ENCODE peak calls at places on chromosomes 12 and 14, in seven cellular contexts. One of them, this sample, is unnamed.

GRCh38 chr12:19236656-19237055 is 107.1 kb downstream of the PLEKHA5 start:
- DNase-seq in body of pancreas: no peak
- DNase-seq in adrenal gland: peak
- DNase-seq in A549: no peak
- DNase-seq in heart left ventricle: no peak
- DNase-seq in ovary: no peak
- DNase-seq in IMR-90: peak
- DNase-seq in this sample: no peak

GRCh38 chr14:68199465-68200145 is 380.0 kb downstream of the RAD51B start:
- DNase-seq in body of pancreas: peak
- DNase-seq in adrenal gland: no peak
- DNase-seq in A549: no peak
- DNase-seq in heart left ventricle: peak
- DNase-seq in ovary: peak
- DNase-seq in IMR-90: no peak
- DNase-seq in this sample: no peak

GRCh38 chr12:108367436-108367835 is 28.3 kb upstream of the CMKLR1 start:
- DNase-seq in body of pancreas: peak
- DNase-seq in adrenal gland: no peak
- DNase-seq in A549: no peak
- DNase-seq in heart left ventricle: no peak
- DNase-seq in ovary: no peak
- DNase-seq in IMR-90: no peak
- DNase-seq in this sample: no peak

GRCh38 chr12:82097438-82097837 is 260.7 kb downstream of the CCDC59 start:
- DNase-seq in body of pancreas: no peak
- DNase-seq in adrenal gland: no peak
- DNase-seq in A549: no peak
- DNase-seq in heart left ventricle: no peak
- DNase-seq in ovary: no peak
- DNase-seq in IMR-90: no peak
- DNase-seq in this sample: no peak

GRCh38 chr12:100017056-100017455 is 32.3 kb upstream of the ANKS1B start:
- DNase-seq in body of pancreas: no peak
- DNase-seq in adrenal gland: no peak
- DNase-seq in A549: peak
- DNase-seq in heart left ventricle: no peak
- DNase-seq in ovary: no peak
- DNase-seq in IMR-90: no peak
- DNase-seq in this sample: no peak

GRCh38 chr12:52907092-52907810 is 2.4 kb upstream of the KRT8 start:
- DNase-seq in body of pancreas: peak
- DNase-seq in adrenal gland: peak
- DNase-seq in A549: peak
- DNase-seq in heart left ventricle: peak
- DNase-seq in ovary: peak
- DNase-seq in IMR-90: no peak
- DNase-seq in this sample: peak

GRCh38 chr12:3727877-3728632 is 24.9 kb downstream of the CRACR2A start:
- DNase-seq in body of pancreas: no peak
- DNase-seq in adrenal gland: no peak
- DNase-seq in A549: no peak
- DNase-seq in heart left ventricle: no peak
- DNase-seq in ovary: no peak
- DNase-seq in IMR-90: peak
- DNase-seq in this sample: peak

GRCh38 chr12:66438601-66439000 is 136.3 kb downstream of the HELB start:
- DNase-seq in body of pancreas: no peak
- DNase-seq in adrenal gland: no peak
- DNase-seq in A549: no peak
- DNase-seq in heart left ventricle: no peak
- DNase-seq in ovary: no peak
- DNase-seq in IMR-90: peak
- DNase-seq in this sample: no peak

GRCh38 chr12:46402451-46402850 is 29.9 kb upstream of the SLC38A2 start:
- DNase-seq in body of pancreas: no peak
- DNase-seq in adrenal gland: peak
- DNase-seq in A549: no peak
- DNase-seq in heart left ventricle: no peak
- DNase-seq in ovary: no peak
- DNase-seq in IMR-90: peak
- DNase-seq in this sample: no peak

GRCh38 chr14:50944647-50945413 is 547 bp upstream of the PYGL start:
- DNase-seq in body of pancreas: peak
- DNase-seq in adrenal gland: peak
- DNase-seq in A549: peak
- DNase-seq in heart left ventricle: peak
- DNase-seq in ovary: peak
- DNase-seq in IMR-90: peak
- DNase-seq in this sample: peak

GRCh38 chr14:32468955-32469354 is 139.9 kb downstream of the AKAP6 start:
- DNase-seq in body of pancreas: no peak
- DNase-seq in adrenal gland: no peak
- DNase-seq in A549: peak
- DNase-seq in heart left ventricle: no peak
- DNase-seq in ovary: no peak
- DNase-seq in IMR-90: peak
- DNase-seq in this sample: no peak

GRCh38 chr14:32470161-32470705 is 141.1 kb downstream of the AKAP6 start:
- DNase-seq in body of pancreas: no peak
- DNase-seq in adrenal gland: no peak
- DNase-seq in A549: no peak
- DNase-seq in heart left ventricle: no peak
- DNase-seq in ovary: no peak
- DNase-seq in IMR-90: peak
- DNase-seq in this sample: no peak

GRCh38 chr14:32471183-32471582 is 142.1 kb downstream of the AKAP6 start:
- DNase-seq in body of pancreas: no peak
- DNase-seq in adrenal gland: no peak
- DNase-seq in A549: no peak
- DNase-seq in heart left ventricle: no peak
- DNase-seq in ovary: no peak
- DNase-seq in IMR-90: no peak
- DNase-seq in this sample: no peak

GRCh38 chr14:32472081-32472480 is 143.0 kb downstream of the AKAP6 start:
- DNase-seq in body of pancreas: no peak
- DNase-seq in adrenal gland: no peak
- DNase-seq in A549: no peak
- DNase-seq in heart left ventricle: no peak
- DNase-seq in ovary: no peak
- DNase-seq in IMR-90: no peak
- DNase-seq in this sample: no peak

GRCh38 chr14:32469388-32470160 is 140.5 kb downstream of the AKAP6 start:
- DNase-seq in body of pancreas: no peak
- DNase-seq in adrenal gland: no peak
- DNase-seq in A549: peak
- DNase-seq in heart left ventricle: no peak
- DNase-seq in ovary: no peak
- DNase-seq in IMR-90: peak
- DNase-seq in this sample: no peak
- TF ChIP-seq POLR2A in body of pancreas: no peak
- TF ChIP-seq POLR2A in adrenal gland: no peak
- TF ChIP-seq POLR2A in A549: no peak
- TF ChIP-seq POLR2A in heart left ventricle: no peak
- TF ChIP-seq POLR2A in ovary: no peak
- TF ChIP-seq POLR2A in IMR-90: no peak
- TF ChIP-seq POLR2A in this sample: no peak

GRCh38 chr12:2559931-2560715 is 234.6 kb upstream of the FKBP4 start:
- DNase-seq in body of pancreas: no peak
- DNase-seq in adrenal gland: no peak
- DNase-seq in A549: no peak
- DNase-seq in heart left ventricle: no peak
- DNase-seq in ovary: no peak
- DNase-seq in IMR-90: no peak
- DNase-seq in this sample: no peak
- TF ChIP-seq POLR2A in body of pancreas: no peak
- TF ChIP-seq POLR2A in adrenal gland: no peak
- TF ChIP-seq POLR2A in A549: no peak
- TF ChIP-seq POLR2A in heart left ventricle: no peak
- TF ChIP-seq POLR2A in ovary: no peak
- TF ChIP-seq POLR2A in IMR-90: no peak
- TF ChIP-seq POLR2A in this sample: no peak

DNA sequence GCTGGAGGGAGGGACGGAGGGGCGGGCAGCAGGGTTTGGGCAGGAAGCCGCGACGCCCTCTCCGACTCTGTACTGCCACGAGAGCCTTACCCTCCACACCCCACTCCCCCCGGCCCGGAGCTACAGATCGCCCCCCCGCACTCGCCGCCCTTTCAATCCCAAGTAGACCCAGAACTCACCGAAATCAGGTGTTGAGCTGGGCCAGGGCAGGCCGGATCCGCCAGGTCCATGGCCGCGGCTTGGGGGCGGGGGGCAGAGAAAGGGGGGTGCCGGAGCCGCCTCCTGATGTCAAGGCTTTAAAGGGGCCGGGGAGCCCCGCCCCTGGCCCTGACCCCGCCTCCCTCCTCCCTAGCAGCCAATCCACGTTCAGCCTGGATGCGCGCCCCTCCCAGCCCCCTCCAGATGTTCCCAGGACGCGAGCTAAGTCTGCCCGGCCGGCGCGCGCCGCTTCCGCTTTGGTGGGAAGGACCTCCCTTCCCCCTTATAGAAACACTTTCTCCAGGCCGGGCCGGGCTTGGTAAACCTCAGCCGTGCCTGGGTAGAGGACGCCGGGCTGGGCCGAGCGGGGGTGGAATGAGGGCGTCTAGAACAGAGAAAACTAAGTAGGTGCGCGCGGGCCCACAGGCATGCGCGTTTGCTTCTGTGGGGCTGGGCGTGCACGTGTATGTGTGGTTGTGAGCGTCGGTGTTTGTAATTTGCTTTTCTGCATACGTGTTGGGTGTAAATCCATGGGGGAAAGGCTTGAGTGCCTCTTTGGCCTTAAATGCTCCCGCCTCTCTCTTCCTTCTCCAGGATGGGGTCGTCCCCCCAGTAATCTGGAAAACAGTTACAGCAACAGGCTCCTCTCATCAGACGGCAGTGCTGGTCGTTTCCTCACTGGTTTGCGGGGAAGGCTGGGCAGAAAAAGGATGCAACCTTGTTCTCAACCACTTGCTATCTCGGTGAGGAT is at the start of gene NCKAP5L:
- DNase-seq in body of pancreas: peak
- DNase-seq in adrenal gland: peak
- DNase-seq in A549: peak
- DNase-seq in heart left ventricle: peak
- DNase-seq in ovary: peak
- DNase-seq in IMR-90: peak
- DNase-seq in this sample: peak
- TF ChIP-seq POLR2A in body of pancreas: peak
- TF ChIP-seq POLR2A in adrenal gland: peak
- TF ChIP-seq POLR2A in A549: peak
- TF ChIP-seq POLR2A in heart left ventricle: peak
- TF ChIP-seq POLR2A in ovary: peak
- TF ChIP-seq POLR2A in IMR-90: peak
- TF ChIP-seq POLR2A in this sample: no peak

DNA sequence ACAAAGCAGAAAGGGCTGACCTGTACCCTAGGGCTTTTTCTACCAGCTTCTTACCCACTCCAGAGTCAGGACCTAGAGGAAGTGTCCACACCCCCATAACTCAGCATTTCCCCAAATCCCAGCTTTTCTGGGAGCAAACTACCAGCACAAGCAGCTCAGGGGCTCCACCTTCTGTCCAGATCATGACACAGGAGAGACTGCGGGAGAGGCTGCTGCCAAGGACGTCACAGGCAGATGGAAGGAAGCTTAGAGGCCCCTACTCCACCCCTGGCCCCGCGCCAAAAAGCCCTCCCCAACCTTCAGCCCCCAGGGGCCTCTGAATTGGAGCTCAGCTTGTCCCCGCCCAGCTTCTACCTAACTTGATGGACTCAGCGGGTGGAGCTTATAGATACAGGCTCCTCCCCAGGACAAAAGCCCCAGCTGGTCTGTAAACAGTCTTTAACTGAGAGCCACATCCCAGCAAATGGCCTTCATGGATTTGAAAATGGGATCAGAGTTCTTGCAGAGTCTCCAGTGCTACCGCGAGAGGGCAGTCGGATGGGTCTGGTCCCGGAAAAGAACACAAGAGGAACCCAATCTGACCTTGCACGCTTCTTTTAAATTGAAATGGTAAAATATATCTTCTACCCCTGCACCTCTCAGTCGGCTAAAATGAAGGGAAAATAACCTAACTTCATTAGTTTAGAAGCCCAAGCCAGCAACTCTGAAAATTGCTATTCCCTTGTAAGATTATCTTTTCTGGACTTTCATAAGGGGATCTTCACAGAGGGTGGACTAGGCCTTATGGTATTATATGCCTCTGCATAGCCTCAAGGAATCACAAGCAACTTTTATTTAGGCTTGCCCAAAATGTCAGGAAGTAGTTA is 6.8 kb upstream of the BAZ2A start:
- DNase-seq in body of pancreas: peak
- DNase-seq in adrenal gland: peak
- DNase-seq in A549: peak
- DNase-seq in heart left ventricle: peak
- DNase-seq in ovary: peak
- DNase-seq in IMR-90: peak
- DNase-seq in this sample: peak
- TF ChIP-seq POLR2A in body of pancreas: peak
- TF ChIP-seq POLR2A in adrenal gland: no peak
- TF ChIP-seq POLR2A in A549: no peak
- TF ChIP-seq POLR2A in heart left ventricle: peak
- TF ChIP-seq POLR2A in ovary: no peak
- TF ChIP-seq POLR2A in IMR-90: no peak
- TF ChIP-seq POLR2A in this sample: peak